ENCODE peak calls at places on chromosomes 12 and 14, in eight cellular contexts. S is foreskin fibroblast; V is foreskin keratinocyte; E is effector memory CD8-positive, alpha-beta T cell; Y is neural crest cell; Z is activated CD4-positive, alpha-beta T cell treated with anti-CD3 and anti-CD28 coated beads, Interleukin-2, amount 10 ng/mL, durations not matched to agents 24 days and 14 days; I is amygdala; G is lower leg skin. T is an unnamed sample.

GRCh38 chr12:2958432-2959193 is 584 bp upstream of the TEAD4 start:
- DNase-seq in S (peak), V (peak), E (no peak), Y (peak), Z (no peak), I (no peak), G (no peak), T (peak)

GRCh38 chr14:103770902-103771301 is 55.3 kb downstream of the ZFYVE21 start:
- DNase-seq in S (no peak), V (no peak), E (no peak), Y (no peak), Z (no peak), I (no peak), G (no peak), T (no peak)

GRCh38 chr14:73049428-73049827 is 8.9 kb upstream of the RBM25 start:
- DNase-seq in S (peak), V (no peak), E (no peak), Y (no peak), Z (no peak), I (no peak), G (no peak), T (no peak)

GRCh38 chr14:92040431-92041040 is 677 bp upstream of the TRIP11 start:
- DNase-seq in S (peak), V (peak), E (no peak), Y (no peak), Z (peak), I (no peak), G (no peak), T (peak)

GRCh38 chr12:75437564-75437963 is 43.0 kb upstream of the GLIPR1 start:
- DNase-seq in S (no peak), V (peak), E (peak), Y (no peak), Z (no peak), I (no peak), G (no peak), T (peak)

GRCh38 chr14:75822522-75823288 is 159.1 kb downstream of the TGFB3 start:
- DNase-seq in S (peak), V (peak), E (no peak), Y (no peak), Z (no peak), I (no peak), G (no peak), T (no peak)

GRCh38 chr12:81502912-81503695 is 256.0 kb downstream of the PPFIA2 start:
- DNase-seq in S (no peak), V (peak), E (no peak), Y (no peak), Z (no peak), I (no peak), G (no peak), T (no peak)

GRCh38 chr12:21676781-21677180 is 19.1 kb upstream of the LDHB start:
- DNase-seq in S (no peak), V (no peak), E (no peak), Y (no peak), Z (no peak), I (no peak), G (no peak), T (no peak)

GRCh38 chr14:101707863-101708620 is 53.5 kb upstream of the PPP2R5C start:
- DNase-seq in S (no peak), V (no peak), E (no peak), Y (no peak), Z (peak), I (no peak), G (no peak), T (no peak)

GRCh38 chr12:108890208-108890607 is 10.3 kb downstream of the DAO start:
- DNase-seq in S (no peak), V (no peak), E (no peak), Y (peak), Z (peak), I (no peak), G (no peak), T (no peak)

GRCh38 chr14:105888784-105889665 is 362.6 kb downstream of the TMEM121 start:
- DNase-seq in S (no peak), V (no peak), E (no peak), Y (no peak), Z (no peak), I (no peak), G (no peak), T (no peak)

GRCh38 chr12:58176296-58176869 is 235.0 kb downstream of the ATP23 start:
- DNase-seq in S (peak), V (peak), E (no peak), Y (peak), Z (no peak), I (no peak), G (no peak), T (peak)

GRCh38 chr14:35556548-35556947 is 22.6 kb downstream of the INSM2 start:
- DNase-seq in S (no peak), V (no peak), E (no peak), Y (no peak), Z (no peak), I (no peak), G (no peak), T (no peak)

GRCh38 chr12:119624971-119625370 is 31.4 kb downstream of the TMEM233 start:
- DNase-seq in S (no peak), V (peak), E (no peak), Y (no peak), Z (no peak), I (no peak), G (no peak), T (no peak)

T was measured in HEK293T.